ENCODE peak calls at places on chromosome 19, in five cellular contexts. B is GM12878, K is mammary epithelial cell, E is IMR-90, Z is pancreas. J is an unnamed sample.
A peak's percentile ranks its signal among the peaks of the same experiment; 100 is the strongest.

GRCh38 chr19:35460608-35461007 is 12.6 kb downstream of the FFAR2 start:
- DNase-seq in K (no peak), Z (no peak), E (no peak), B (no peak), J (no peak)

GRCh38 chr19:35754365-35755139 is 2.3 kb downstream of the HSPB6 start:
- DNase-seq in K (no peak), E (no peak), Z (no peak), B (no peak), J (no peak)

GRCh38 chr19:35569281-35569781 is 5.9 kb upstream of the ATP4A start:
- DNase-seq in Z (peak; percentile 60), B (no peak), K (no peak), E (no peak), J (no peak)

GRCh38 chr19:10871711-10872550 is 578 bp downstream of the CARM1 start:
- DNase-seq in E (no peak), B (no peak), Z (peak; percentile 81), K (peak; percentile 19), J (no peak)

GRCh38 chr19:5250127-5250659 is 90.4 kb downstream of the PTPRS start:
- DNase-seq in K (no peak), B (no peak), E (no peak), Z (peak; percentile 87), J (no peak)

GRCh38 chr19:582497-583197 is 7.0 kb upstream of the HCN2 start:
- DNase-seq in B (no peak), Z (no peak), K (no peak), E (peak; percentile 59), J (no peak)

GRCh38 chr19:2294377-2295335 is 12.7 kb upstream of the PEAK3 start:
- DNase-seq in E (peak; percentile 54), Z (no peak), B (no peak), K (no peak), J (peak; percentile 57)

GRCh38 chr19:55098716-55099556 is 18.5 kb downstream of the PPP1R12C start:
- DNase-seq in K (no peak), E (no peak), B (no peak), Z (peak; percentile 21), J (no peak)

GRCh38 chr19:4201798-4202197 is 19.3 kb downstream of the ANKRD24 start:
- DNase-seq in Z (no peak), K (no peak), E (no peak), B (no peak), J (no peak)

GRCh38 chr19:33601583-33601982 is 20.2 kb upstream of the CHST8 start:
- DNase-seq in E (no peak), B (no peak), Z (no peak), K (no peak), J (no peak)

GRCh38 chr19:6212403-6213265 is 67.1 kb downstream of the MLLT1 start:
- DNase-seq in B (no peak), E (no peak), K (no peak), Z (no peak), J (no peak)

GRCh38 chr19:55115446-55116065 is 1.9 kb downstream of the PPP1R12C start:
- DNase-seq in B (no peak), K (no peak), E (peak; percentile 62), Z (no peak), J (no peak)

GRCh38 chr19:56121180-56122167 is at the start of gene ZNF787:
- DNase-seq in E (peak; percentile 96), B (peak; percentile 85), K (peak; percentile 97), Z (peak; percentile 99), J (peak; percentile 90)

GRCh38 chr19:35641515-35642151 is at the start of gene ETV2:
- DNase-seq in Z (peak; percentile 47), K (no peak), B (no peak), E (peak; percentile 42), J (no peak)

GRCh38 chr19:3250675-3251074 is 26.2 kb downstream of the CELF5 start:
- DNase-seq in K (no peak), E (no peak), B (no peak), Z (no peak), J (no peak)

GRCh38 chr19:41785653-41786052 is 10.7 kb upstream of the CEACAM3 start:
- DNase-seq in K (peak; percentile 44), E (peak; percentile 65), B (peak; percentile 35), Z (peak; percentile 45), J (peak; percentile 18)

GRCh38 chr19:31340059-31341025 is 8.9 kb downstream of the TSHZ3 start:
- DNase-seq in E (peak; percentile 62), K (peak; percentile 54), B (no peak), Z (no peak), J (no peak)

GRCh38 chr19:47752440-47753211 is 7.3 kb downstream of the NOP53 start:
- DNase-seq in E (no peak), Z (no peak), K (no peak), B (no peak), J (no peak)

GRCh38 chr19:54073829-54074228 is 7.3 kb downstream of the TARM1 start:
- DNase-seq in K (no peak), Z (no peak), B (no peak), E (no peak), J (no peak)

GRCh38 chr19:3433313-3433712 is 47.0 kb downstream of the SMIM24 start:
- DNase-seq in B (no peak), K (no peak), E (no peak), Z (no peak), J (no peak)

GRCh38 chr19:56917998-56918397 is 77.5 kb upstream of the PEG3 start:
- DNase-seq in Z (no peak), K (no peak), E (no peak), B (no peak), J (no peak)

GRCh38 chr19:33683881-33684549 is 62.3 kb downstream of the CHST8 start:
- DNase-seq in E (peak; percentile 18), B (no peak), K (peak; percentile 55), Z (peak; percentile 59), J (no peak)

GRCh38 chr19:43620061-43621001 is 902 bp upstream of the ZNF428 start:
- DNase-seq in E (no peak), B (no peak), K (no peak), Z (no peak), J (no peak)

GRCh38 chr19:43616306-43616705 is 3.1 kb downstream of the ZNF428 start:
- DNase-seq in E (no peak), Z (no peak), K (no peak), B (no peak), J (no peak)

GRCh38 chr19:43616954-43617353 is 2.5 kb downstream of the ZNF428 start:
- DNase-seq in E (no peak), B (no peak), Z (no peak), K (no peak), J (no peak)

GRCh38 chr19:43619262-43620060 is at the start of gene ZNF428:
- DNase-seq in Z (peak; percentile 84), E (peak; percentile 88), K (peak; percentile 76), B (peak; percentile 67), J (peak; percentile 70)

GRCh38 chr19:43618921-43619261 is 538 bp downstream of the ZNF428 start:
- DNase-seq in Z (no peak), B (peak; percentile 30), E (peak; percentile 8), K (no peak), J (no peak)
- H3K4me3 ChIP-seq in Z (peak overlapping the region; percentile 71), B (peak overlapping the region; percentile 82), E (peak overlapping the region; percentile 66), K (peak overlapping the region; percentile 41), J (peak overlapping the region; percentile 71)

GRCh38 chr19:17726914-17727773 is 7.9 kb downstream of the MAP1S start:
- DNase-seq in K (no peak), B (no peak), Z (peak; percentile 30), E (no peak), J (no peak)
- H3K4me3 ChIP-seq in K (no peak overlapping the region), B (no peak overlapping the region), Z (no peak overlapping the region), E (no peak overlapping the region), J (no peak overlapping the region)

GRCh38 chr19:29956855-29957254 is 14.8 kb downstream of the URI1 start:
- DNase-seq in K (no peak), E (no peak), B (no peak), Z (no peak), J (no peak)

GRCh38 chr19:29952127-29952526 is 10.1 kb downstream of the URI1 start:
- DNase-seq in Z (no peak), K (no peak), E (no peak), B (no peak), J (no peak)

GRCh38 chr19:29947871-29948270 is 5.8 kb downstream of the URI1 start:
- DNase-seq in B (no peak), E (no peak), K (no peak), Z (no peak), J (no peak)

GRCh38 chr19:29953352-29954247 is 11.6 kb downstream of the URI1 start:
- DNase-seq in B (no peak), E (no peak), K (no peak), Z (no peak), J (no peak)

GRCh38 chr19:29952646-29953045 is 10.6 kb downstream of the URI1 start:
- DNase-seq in Z (no peak), B (no peak), E (no peak), K (no peak), J (no peak)
- H3K4me3 ChIP-seq in Z (no peak overlapping the region), B (no peak overlapping the region), E (no peak overlapping the region), K (no peak overlapping the region), J (no peak overlapping the region)

GRCh38 chr19:51692065-51692915 is 840 bp upstream of the SPACA6 start:
- DNase-seq in K (no peak), E (no peak), Z (peak; percentile 32), B (no peak), J (no peak)
- H3K4me3 ChIP-seq in K (no peak overlapping the region), E (peak overlapping the region; percentile 99), Z (no peak overlapping the region), B (no peak overlapping the region), J (peak overlapping the region; percentile 88)

J was measured in skeletal muscle cell.